ENCODE peak calls at places on chromosomes 2 and 18, in seven cellular contexts. U is mucosa of descending colon, D is uterus, C is left ventricle myocardium inferior, Q is lower lobe of right lung, W is PC-9, S is NT2/D1. P is an unnamed sample. For H3K9me3 and H3K4me1, the result is how much of the 10 kb centered on the place peaks cover.

GRCh38 chr2:46701152-46701551 is 214.5 kb downstream of the MCFD2 start:
- DNase-seq in C (no peak), D (no peak), Q (no peak), W (no peak), U (no peak), S (no peak), P (no peak)

GRCh38 chr2:118223487-118224136 is 135.3 kb downstream of the INSIG2 start:
- DNase-seq in Q (no peak), D (no peak), U (no peak), S (no peak), W (no peak), C (no peak), P (no peak)

GRCh38 chr18:76983184-76983583 is 149.4 kb downstream of the MBP start:
- DNase-seq in W (peak), S (peak), C (peak), U (peak), D (peak), Q (peak), P (peak)

GRCh38 chr2:146634256-146635068 is 1210.4 kb upstream of the ACVR2A start:
- DNase-seq in W (peak), Q (no peak), U (no peak), S (no peak), C (no peak), D (no peak), P (no peak)

GRCh38 chr2:144027593-144027992 is 492.3 kb downstream of the ZEB2 start:
- DNase-seq in S (no peak), D (no peak), U (no peak), C (no peak), Q (no peak), W (no peak), P (no peak)

GRCh38 chr2:223459328-223459939 is 142.7 kb downstream of the SCG2 start:
- DNase-seq in Q (no peak), D (no peak), S (no peak), U (no peak), C (no peak), W (no peak), P (no peak)

GRCh38 chr2:147198651-147199171 is 646.1 kb upstream of the ACVR2A start:
- DNase-seq in W (no peak), C (no peak), U (no peak), D (no peak), S (no peak), Q (no peak), P (no peak)

GRCh38 chr2:20125616-20126015 is 74.2 kb upstream of the LAPTM4A start:
- DNase-seq in C (no peak), Q (no peak), D (no peak), U (no peak), S (no peak), W (no peak), P (no peak)

GRCh38 chr18:658947-659533 is 1.6 kb downstream of the TYMS start:
- DNase-seq in C (no peak), Q (no peak), W (no peak), U (no peak), D (no peak), S (no peak), P (no peak)

GRCh38 chr18:657311-657997 is at the start of gene TYMS:
- DNase-seq in Q (peak), S (peak), C (peak), D (peak), U (peak), W (peak), P (peak)

GRCh38 chr18:657998-658946 is 819 bp downstream of the TYMS start:
- DNase-seq in U (peak), Q (peak), D (peak), S (peak), W (peak), C (peak), P (peak)

GRCh38 chr18:662197-662596 is 4.7 kb downstream of the TYMS start:
- DNase-seq in D (no peak), Q (no peak), W (no peak), S (no peak), C (no peak), U (no peak), P (no peak)

GRCh38 chr18:659597-659996 is 2.1 kb downstream of the TYMS start:
- DNase-seq in D (no peak), U (no peak), Q (no peak), W (no peak), S (no peak), C (no peak), P (no peak)
- H3K4me3 ChIP-seq in D (no peak), U (no peak), Q (no peak), W (no peak), S (no peak), C (no peak), P (no peak)

GRCh38 chr18:72273025-72273424 is 271.1 kb downstream of the CBLN2 start:
- DNase-seq in U (no peak), C (no peak), Q (no peak), W (no peak), S (no peak), D (no peak), P (no peak)
- H3K9me3 ChIP-seq in U (under half), C (under half), Q (under half), W (under half), S (under half), D (under half), P (under half)

GRCh38 chr2:71457123-71457958 is 4.0 kb downstream of the DYSF start:
- DNase-seq in S (no peak), Q (no peak), C (no peak), U (no peak), W (no peak), D (no peak), P (no peak)

GRCh38 chr2:71459084-71459431 is 5.7 kb downstream of the DYSF start:
- DNase-seq in W (peak), Q (no peak), S (no peak), C (no peak), D (no peak), U (no peak), P (no peak)

GRCh38 chr2:71460056-71460455 is 6.7 kb downstream of the DYSF start:
- DNase-seq in W (no peak), D (no peak), Q (no peak), U (no peak), S (no peak), C (no peak), P (no peak)

GRCh38 chr2:71457959-71458322 is 4.6 kb downstream of the DYSF start:
- DNase-seq in U (no peak), W (no peak), C (no peak), S (no peak), D (no peak), Q (no peak), P (no peak)

DNA sequence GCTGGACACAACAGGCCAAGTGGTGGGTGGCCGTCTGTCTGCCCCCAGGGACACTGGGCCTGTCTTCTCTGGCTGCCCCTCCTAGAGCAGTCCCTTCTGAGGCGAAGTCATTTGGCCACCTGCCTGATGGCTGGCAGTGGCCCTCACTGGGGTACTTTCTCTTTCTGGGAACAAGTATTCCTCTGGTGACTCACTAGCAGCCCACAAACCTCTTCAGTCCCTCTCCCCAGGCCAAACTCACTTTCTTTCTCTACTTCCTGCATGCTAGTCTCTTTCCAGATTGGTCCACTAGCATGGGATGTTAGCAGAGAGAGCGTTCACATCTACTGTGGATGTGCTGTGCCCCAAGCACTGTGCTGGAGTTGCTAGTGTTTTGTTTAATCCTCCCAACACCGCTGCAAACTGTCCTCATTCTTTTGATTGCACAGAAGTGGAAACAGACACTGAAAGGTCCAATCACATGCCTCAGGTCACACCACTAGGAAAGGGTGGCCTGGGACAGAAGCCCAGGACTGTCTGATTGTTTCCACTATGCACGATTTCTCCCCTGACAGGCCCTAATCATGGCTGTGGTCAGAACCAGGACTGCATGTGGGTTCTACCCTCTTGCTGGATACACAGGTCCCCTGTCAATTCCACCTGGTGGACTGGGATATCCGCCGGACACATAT is 5.2 kb downstream of the DYSF start:
- DNase-seq in Q (no peak), D (no peak), S (no peak), U (no peak), C (peak), W (peak), P (no peak)
- H3K4me1 ChIP-seq in Q (under half), D (under half), S (under half), U (under half), C (half or more), W (half or more), P (half or more)

GRCh38 chr2:229269146-229269545 is 1.9 kb downstream of the PID1 start:
- DNase-seq in D (no peak), W (no peak), Q (no peak), U (no peak), S (no peak), C (no peak), P (no peak)
- H3K4me3 ChIP-seq in D (peak), W (no peak), Q (peak), U (no peak), S (no peak), C (peak), P (peak)

DNA sequence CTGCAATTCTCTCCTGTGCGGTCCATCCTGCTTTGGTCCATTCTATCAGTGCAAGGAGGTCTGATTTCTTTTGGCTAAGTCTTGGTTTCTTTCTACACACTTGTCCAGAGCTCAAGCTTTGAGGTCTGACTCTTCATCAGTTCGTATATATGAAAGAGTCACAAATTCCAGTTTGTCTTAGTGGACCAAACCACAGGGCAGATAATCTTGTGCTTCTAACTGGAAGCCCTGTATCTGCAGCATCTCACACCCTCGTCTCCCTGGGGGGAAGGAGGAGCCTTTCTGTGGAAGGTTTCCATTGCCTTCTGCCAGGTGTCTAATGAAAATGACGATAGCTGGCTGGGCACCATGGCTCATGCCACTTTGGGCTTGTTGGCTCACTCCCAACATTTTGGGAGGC is 148.5 kb downstream of the SPP2 start:
- DNase-seq in D (no peak), Q (no peak), C (no peak), S (no peak), U (no peak), W (no peak), P (no peak)
- H3K9me3 ChIP-seq in D (under half), Q (under half), C (under half), S (under half), U (under half), W (under half), P (under half)

GRCh38 chr2:1818811-1819210 is 74.5 kb upstream of the PXDN start:
- DNase-seq in D (no peak), U (no peak), S (no peak), W (no peak), C (no peak), Q (no peak), P (no peak)
- H3K4me1 ChIP-seq in D (under half), U (under half), S (under half), W (under half), C (under half), Q (under half), P (under half)

DNA sequence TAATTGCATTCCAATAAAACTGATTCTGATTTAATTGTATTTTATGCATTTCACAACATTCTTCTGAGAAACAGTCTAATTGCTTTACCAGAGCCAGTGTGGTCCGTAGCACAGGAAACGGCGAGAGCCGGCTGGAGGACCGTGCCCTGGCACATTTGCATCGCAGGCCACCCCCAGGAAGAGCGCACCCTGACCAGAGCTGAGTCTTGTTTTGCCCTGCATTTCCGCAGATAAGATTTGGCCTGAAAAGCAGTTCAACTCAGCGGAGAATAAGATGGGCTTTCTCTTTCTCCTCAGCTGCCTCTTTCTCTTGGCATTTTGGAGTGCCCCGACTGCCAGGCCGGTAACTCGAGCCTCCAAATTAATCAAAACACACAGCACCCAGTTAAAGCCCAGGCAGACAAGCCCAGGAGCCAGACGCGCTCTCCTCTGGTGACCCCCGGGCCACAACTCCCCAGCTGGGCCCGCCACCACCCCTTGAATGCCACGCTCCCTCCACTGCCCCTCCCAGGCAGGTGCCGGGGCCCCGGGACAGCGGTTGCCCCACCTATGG is 484 bp downstream of the COL4A4 start:
- DNase-seq in U (peak), S (no peak), Q (no peak), D (no peak), C (no peak), W (no peak), P (peak)
- H3K4me3 ChIP-seq in U (no peak), S (peak), Q (peak), D (peak), C (peak), W (peak), P (peak)

P was measured in left lung.